ENCODE peak calls at places on chromosomes 5 and 9, in six cellular contexts. M is breast epithelium; S is stomach; Q is ovary; X is CD8-positive, alpha-beta T cell; N is adrenal gland. J is an unnamed sample.
A peak's percentile ranks its signal among the peaks of the same experiment; 100 is the strongest.

GRCh38 chr5:174371600-174372094 is 326.1 kb downstream of the NSG2 start:
- DNase-seq in M (no peak), S (no peak), Q (no peak), X (no peak), N (no peak), J (no peak)

GRCh38 chr5:136133416-136134383 is 1.1 kb downstream of the SMAD5 start:
- DNase-seq in M (no peak), S (peak; percentile 68), Q (peak; percentile 40), X (no peak), N (peak; percentile 65), J (peak; percentile 60)

GRCh38 chr5:94396687-94397086 is 221.7 kb downstream of the KIAA0825 start:
- DNase-seq in M (no peak), S (no peak), Q (no peak), X (no peak), N (no peak), J (no peak)

GRCh38 chr5:19018822-19019221 is 969.2 kb downstream of the CDH18 start:
- DNase-seq in M (no peak), S (no peak), Q (no peak), X (no peak), N (no peak), J (no peak)

GRCh38 chr5:174159327-174160247 is 114.1 kb downstream of the NSG2 start:
- DNase-seq in M (no peak), S (no peak), Q (no peak), X (no peak), N (no peak), J (no peak)

GRCh38 chr9:136247551-136247916 is 1.9 kb upstream of the QSOX2 start:
- DNase-seq in M (no peak), S (no peak), Q (no peak), X (no peak), N (no peak), J (no peak)

GRCh38 chr5:67353500-67353931 is 156.9 kb upstream of the CD180 start:
- DNase-seq in M (no peak), S (no peak), Q (no peak), X (no peak), N (no peak), J (no peak)

GRCh38 chr9:22050924-22051323 is 41.8 kb upstream of the CDKN2B start:
- DNase-seq in M (no peak), S (no peak), Q (no peak), X (peak; percentile 12), N (no peak), J (no peak)

GRCh38 chr5:90628492-90628891 is 69.9 kb downstream of the ADGRV1 start:
- DNase-seq in M (no peak), S (no peak), Q (no peak), X (no peak), N (no peak), J (no peak)

GRCh38 chr5:80931423-80931822 is 28.7 kb upstream of the RASGRF2 start:
- DNase-seq in M (no peak), S (no peak), Q (no peak), X (no peak), N (no peak), J (no peak)

DNA sequence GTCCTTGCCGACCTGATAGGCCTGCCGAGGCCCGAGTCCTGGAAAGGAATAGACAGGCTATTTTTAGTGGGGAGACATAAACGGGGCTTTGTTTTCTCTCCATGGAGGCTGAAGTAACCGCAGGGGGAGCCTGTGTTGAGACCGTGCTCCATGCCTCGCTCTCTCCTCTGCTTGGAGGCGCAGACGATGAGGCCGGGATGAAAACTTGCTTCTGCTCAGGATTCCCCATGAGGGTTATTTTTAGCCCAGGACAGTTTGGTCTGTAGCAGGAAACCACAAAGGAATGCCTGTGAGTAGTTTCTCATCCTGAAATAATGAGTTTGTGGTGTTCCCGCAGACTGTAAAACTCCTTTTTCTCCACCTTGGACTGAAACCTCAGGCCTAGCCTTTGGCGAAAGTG is 81.9 kb upstream of the RARS1 start:
- DNase-seq in M (no peak), S (no peak), Q (no peak), X (no peak), N (no peak), J (no peak)
- TF ChIP-seq CTCF in M (no peak), S (no peak), Q (no peak), X (no peak), N (no peak), J (no peak)

GRCh38 chr9:120894404-120895226 is 17.6 kb upstream of the PHF19 start:
- DNase-seq in M (no peak), S (peak; percentile 50), Q (peak; percentile 70), X (no peak), N (peak; percentile 39), J (peak; percentile 60)
- H3K4me3 ChIP-seq in M (peak overlapping the region; percentile 26), S (peak overlapping the region; percentile 39), Q (no peak overlapping the region), X (no peak overlapping the region), N (no peak overlapping the region), J (peak overlapping the region; percentile 51)

GRCh38 chr9:16628421-16628820 is 242.0 kb downstream of the BNC2 start:
- DNase-seq in M (no peak), S (no peak), Q (no peak), X (no peak), N (no peak), J (no peak)
- H3K27ac ChIP-seq in M (peak overlapping the region; percentile 48), S (peak overlapping the region; percentile 53), Q (peak overlapping the region; percentile 55), X (no peak overlapping the region), N (no peak overlapping the region), J (peak overlapping the region; percentile 81)

DNA sequence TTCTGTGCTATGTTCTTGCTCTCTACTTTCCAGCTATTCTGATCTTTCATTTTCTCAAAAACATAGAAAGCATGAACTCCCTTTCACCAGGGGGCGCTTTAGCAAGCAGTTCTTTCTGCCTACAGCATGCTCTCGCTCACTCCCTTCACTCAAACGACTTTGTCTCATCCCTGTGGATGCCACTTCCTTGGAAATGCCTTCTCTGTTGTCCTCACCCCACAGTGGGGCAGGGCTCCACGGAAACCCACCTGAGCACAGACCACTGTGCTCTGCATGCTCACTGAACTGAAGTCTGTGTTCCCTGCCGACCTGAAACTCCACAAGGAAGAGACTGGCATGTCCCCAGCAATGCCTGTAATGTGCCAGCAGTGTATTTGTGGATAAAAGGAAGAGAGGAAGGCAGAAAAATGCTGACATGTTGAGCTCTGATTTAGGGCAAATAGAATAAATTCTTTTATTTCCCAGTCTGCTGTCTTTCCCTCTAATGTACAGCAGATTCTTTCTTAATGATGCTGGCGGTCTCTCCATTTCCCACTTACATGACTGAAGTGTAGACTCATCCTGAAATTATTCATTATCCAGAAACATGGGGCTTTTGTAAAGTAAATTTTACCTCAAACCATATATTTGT is 4.9 kb upstream of the ROR2 start:
- DNase-seq in M (no peak), S (peak; percentile 71), Q (peak; percentile 78), X (no peak), N (peak; percentile 73), J (no peak)
- TF ChIP-seq CTCF in M (peak; percentile 45), S (peak; percentile 55), Q (peak; percentile 66), X (no peak), N (peak; percentile 61), J (peak; percentile 6)

GRCh38 chr5:110056580-110057114 is 366.9 kb downstream of the MAN2A1 start:
- DNase-seq in M (no peak), S (no peak), Q (no peak), X (no peak), N (no peak), J (no peak)

GRCh38 chr5:110054240-110054639 is 364.5 kb downstream of the MAN2A1 start:
- DNase-seq in M (no peak), S (peak; percentile 28), Q (no peak), X (peak; percentile 57), N (peak; percentile 18), J (no peak)

GRCh38 chr5:110053824-110054223 is 364.1 kb downstream of the MAN2A1 start:
- DNase-seq in M (no peak), S (no peak), Q (no peak), X (no peak), N (no peak), J (no peak)

GRCh38 chr5:110053205-110053604 is 363.5 kb downstream of the MAN2A1 start:
- DNase-seq in M (no peak), S (no peak), Q (no peak), X (no peak), N (no peak), J (no peak)

GRCh38 chr5:110055301-110055700 is 365.6 kb downstream of the MAN2A1 start:
- DNase-seq in M (no peak), S (no peak), Q (no peak), X (no peak), N (no peak), J (no peak)
- H3K4me3 ChIP-seq in M (no peak overlapping the region), S (no peak overlapping the region), Q (no peak overlapping the region), X (no peak overlapping the region), N (no peak overlapping the region), J (no peak overlapping the region)

GRCh38 chr9:129283705-129284606 is 105.9 kb upstream of the IER5L start:
- DNase-seq in M (peak; percentile 28), S (no peak), Q (peak; percentile 24), X (no peak), N (no peak), J (no peak)
- H3K27ac ChIP-seq in M (peak overlapping the region; percentile 57), S (no peak overlapping the region), Q (peak overlapping the region; percentile 40), X (no peak overlapping the region), N (no peak overlapping the region), J (no peak overlapping the region)

DNA sequence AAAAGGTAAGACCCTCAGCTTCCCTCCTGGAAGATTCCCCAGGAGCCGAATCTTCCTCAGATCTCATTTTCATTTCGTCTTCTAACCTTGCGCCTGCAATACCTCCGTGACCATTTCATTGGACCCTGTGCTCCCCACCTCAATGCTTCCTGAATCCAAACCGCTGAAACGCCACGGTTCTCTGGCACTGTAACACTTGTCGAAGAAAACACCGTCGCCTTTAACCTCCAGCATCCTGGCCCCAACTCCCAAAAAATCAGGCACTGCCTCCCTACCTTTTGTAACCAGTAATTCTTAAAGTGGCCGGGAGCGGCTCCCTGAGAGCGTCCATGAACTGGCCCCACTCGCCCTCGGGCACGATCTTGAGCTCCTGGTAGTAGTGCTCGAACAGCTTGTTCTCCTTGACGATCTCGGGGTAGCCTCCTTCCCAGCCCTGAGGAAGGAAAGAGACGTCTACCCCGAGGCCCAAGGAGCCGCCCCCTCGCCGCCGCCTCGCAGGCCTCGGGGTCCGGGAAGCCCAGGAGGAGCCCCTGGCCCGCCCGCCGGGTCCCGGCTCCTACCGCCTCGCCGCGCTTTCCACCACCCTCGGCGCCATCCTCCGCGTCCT is 417 bp downstream of the NSUN2 start:
- DNase-seq in M (no peak), S (no peak), Q (no peak), X (no peak), N (no peak), J (no peak)
- TF ChIP-seq CTCF in M (no peak), S (no peak), Q (no peak), X (no peak), N (no peak), J (no peak)

GRCh38 chr5:73441377-73441776 is 7.2 kb downstream of the FOXD1 start:
- DNase-seq in M (no peak), S (no peak), Q (no peak), X (no peak), N (no peak), J (no peak)
- H3K4me3 ChIP-seq in M (no peak overlapping the region), S (no peak overlapping the region), Q (no peak overlapping the region), X (no peak overlapping the region), N (no peak overlapping the region), J (no peak overlapping the region)

DNA sequence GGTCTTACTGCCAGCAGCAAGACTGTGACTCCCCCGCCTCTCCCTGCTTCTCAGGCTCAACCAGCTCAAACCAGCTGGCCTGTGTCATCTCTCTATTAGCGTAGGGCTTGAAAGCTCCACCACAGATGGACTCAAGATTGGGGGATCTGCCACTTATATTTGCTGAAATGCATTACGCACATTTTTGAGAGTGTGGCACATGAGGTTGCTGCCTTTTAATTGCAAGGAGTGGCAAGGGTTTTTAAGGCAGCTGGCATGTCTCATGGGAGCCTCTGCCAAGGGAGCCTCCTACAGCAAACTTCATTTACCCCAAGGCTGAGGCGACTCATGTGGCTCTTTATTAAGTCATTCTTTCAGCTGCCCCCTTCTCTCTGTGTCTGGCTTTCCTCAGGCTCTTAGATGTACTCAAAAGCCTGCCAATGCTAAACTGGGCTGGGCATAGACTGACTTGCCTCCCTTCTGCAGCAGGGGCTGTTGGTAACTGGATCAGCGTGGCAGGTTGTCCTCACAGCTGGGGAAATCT is 219.3 kb downstream of the SMARCA2 start:
- DNase-seq in M (no peak), S (no peak), Q (peak; percentile 56), X (no peak), N (peak; percentile 15), J (no peak)
- H3K27ac ChIP-seq in M (no peak overlapping the region), S (no peak overlapping the region), Q (peak overlapping the region; percentile 74), X (no peak overlapping the region), N (no peak overlapping the region), J (no peak overlapping the region)

J was measured in psoas muscle.